ENCODE peak calls at places on chromosomes 5 and 9, in eight cellular contexts. D is CD8-positive, alpha-beta T cell; V is CD8-positive, alpha-beta memory T cell; W is ovary; A is Peyer's patch; H is A673; X is cardiac muscle cell; G is pancreas. C is an unnamed sample. For H3K4me1, the result is how much of the 10 kb centered on the place peaks cover.

GRCh38 chr5:50824109-50824508 is 157.7 kb downstream of the PARP8 start:
- DNase-seq in A (no peak), W (no peak), D (no peak), X (no peak), H (no peak), G (no peak), V (no peak), C (no peak)

GRCh38 chr9:5529683-5530221 is 19.4 kb downstream of the PDCD1LG2 start:
- DNase-seq in H (no peak), A (no peak), V (no peak), W (no peak), X (no peak), D (no peak), G (no peak), C (no peak)

GRCh38 chr9:87703636-87704276 is 22.2 kb upstream of the CTSL start:
- DNase-seq in V (no peak), H (no peak), X (no peak), A (no peak), G (peak), W (no peak), D (no peak), C (no peak)

GRCh38 chr9:111759762-111760639 is 34.7 kb downstream of the SHOC1 start:
- DNase-seq in D (peak), A (no peak), G (no peak), X (peak), V (peak), H (peak), W (no peak), C (no peak)

GRCh38 chr5:126234563-126235195 is 188.5 kb upstream of the GRAMD2B start:
- DNase-seq in V (no peak), W (no peak), X (peak), G (no peak), A (no peak), D (no peak), H (peak), C (no peak)

GRCh38 chr5:39670391-39670790 is 245.6 kb upstream of the DAB2 start:
- DNase-seq in H (no peak), X (no peak), D (no peak), W (no peak), V (no peak), A (no peak), G (no peak), C (no peak)

GRCh38 chr5:59058237-59058636 is 475.4 kb downstream of the RAB3C start:
- DNase-seq in V (no peak), A (no peak), X (no peak), W (no peak), H (no peak), D (no peak), G (no peak), C (no peak)

GRCh38 chr5:180718810-180719453 is 20.9 kb downstream of the OR2Y1 start:
- DNase-seq in X (peak), V (peak), D (peak), A (no peak), G (no peak), W (no peak), H (peak), C (no peak)

GRCh38 chr9:112252194-112252593 is 77.1 kb upstream of the SUSD1 start:
- DNase-seq in W (no peak), H (no peak), X (no peak), V (no peak), G (no peak), A (no peak), D (no peak), C (no peak)

GRCh38 chr9:86563350-86563749 is 209.1 kb upstream of the TUT7 start:
- DNase-seq in D (no peak), X (no peak), G (no peak), H (peak), W (no peak), V (no peak), A (no peak), C (no peak)

GRCh38 chr9:1298027-1298426 is 247.9 kb downstream of the DMRT2 start:
- DNase-seq in W (no peak), H (no peak), X (no peak), G (no peak), A (no peak), D (no peak), V (no peak), C (no peak)

GRCh38 chr9:132474253-132474652 is 64.2 kb downstream of the CFAP77 start:
- DNase-seq in H (no peak), W (no peak), D (no peak), V (no peak), G (no peak), A (no peak), X (no peak), C (no peak)

GRCh38 chr9:99822596-99823391 is 1.1 kb downstream of the NR4A3 start:
- DNase-seq in W (peak), V (peak), A (peak), D (peak), G (peak), H (peak), X (peak), C (peak)

GRCh38 chr5:124263680-124264491 is 482.6 kb downstream of the ZNF608 start:
- DNase-seq in W (no peak), X (peak), G (no peak), A (no peak), D (no peak), H (peak), V (no peak), C (no peak)

GRCh38 chr9:122393284-122393983 is 22.6 kb downstream of the PTGS1 start:
- DNase-seq in H (peak), X (no peak), D (no peak), G (no peak), W (no peak), V (no peak), A (no peak), C (no peak)

GRCh38 chr5:59598547-59598874 is 295.0 kb downstream of the PDE4D start:
- DNase-seq in A (no peak), H (no peak), G (no peak), W (no peak), V (no peak), X (peak), D (no peak), C (no peak)

GRCh38 chr5:72151169-72151568 is 43.9 kb downstream of the MAP1B start:
- DNase-seq in A (no peak), D (no peak), V (no peak), W (no peak), G (no peak), X (peak), H (no peak), C (no peak)
- H3K4me1 ChIP-seq in A (under half), D (under half), V (under half), W (under half), G (under half), X (under half), H (under half), C (under half)

GRCh38 chr9:129612123-129612522 is 8.8 kb downstream of the C9orf50 start:
- DNase-seq in X (no peak), W (no peak), D (no peak), V (no peak), H (no peak), A (no peak), G (no peak), C (no peak)

GRCh38 chr9:129611302-129611800 is 9.6 kb downstream of the C9orf50 start:
- DNase-seq in D (no peak), G (no peak), W (no peak), V (no peak), A (no peak), X (no peak), H (no peak), C (no peak)

GRCh38 chr9:129610193-129610472 is 10.8 kb downstream of the C9orf50 start:
- DNase-seq in X (no peak), W (no peak), G (no peak), A (no peak), H (no peak), V (no peak), D (no peak), C (no peak)

GRCh38 chr9:129609486-129610192 is 11.3 kb downstream of the C9orf50 start:
- DNase-seq in A (peak), D (peak), W (peak), G (peak), H (no peak), X (peak), V (peak), C (peak)

DNA sequence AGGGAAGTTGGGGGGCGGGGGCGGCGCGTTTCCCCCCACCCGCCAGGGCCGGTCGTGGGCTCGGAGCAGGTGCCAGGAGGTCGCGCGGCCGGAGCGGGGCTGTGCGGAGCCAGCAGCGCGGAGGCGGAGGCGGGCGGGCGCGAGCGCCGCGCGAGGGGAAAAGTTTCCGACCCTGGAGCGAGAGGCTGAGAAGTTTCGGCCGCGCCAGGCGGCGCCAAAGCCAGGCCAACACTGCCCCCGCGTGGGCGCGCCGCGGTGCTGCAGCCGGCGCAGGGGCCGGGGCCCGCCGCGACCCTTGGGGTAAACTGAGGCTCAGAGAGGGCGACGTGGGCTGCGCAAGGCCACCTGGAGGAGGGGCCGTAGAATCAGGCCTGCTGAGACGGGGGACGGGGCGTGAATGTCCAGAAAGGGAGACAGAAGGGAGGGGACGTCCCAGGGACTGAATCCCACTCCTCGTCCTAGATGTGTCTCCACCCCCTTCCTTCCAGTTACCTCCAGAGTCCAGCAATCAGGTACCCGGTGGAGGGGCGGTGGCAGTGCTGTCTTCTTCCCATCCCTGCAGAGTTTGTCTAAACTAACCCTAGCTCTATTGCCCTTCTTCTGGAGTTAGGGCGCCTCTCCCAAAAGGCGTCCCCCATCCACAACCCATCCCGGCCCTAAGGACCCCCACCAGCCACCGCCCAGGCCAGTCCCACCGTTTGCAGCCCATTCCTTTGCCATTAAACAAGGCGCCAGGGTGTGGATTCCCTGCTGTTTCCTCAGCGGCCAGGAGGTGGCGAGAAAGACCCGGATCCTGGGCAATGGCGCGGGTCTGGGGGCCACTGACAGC is 10.2 kb downstream of the C9orf50 start:
- DNase-seq in A (peak), D (peak), X (peak), W (peak), V (peak), H (peak), G (peak), C (peak)
- H3K4me3 ChIP-seq in A (peak), D (peak), X (peak), W (peak), V (peak), H (peak), G (peak), C (peak)

GRCh38 chr9:127578952-127579853 is 32.9 kb upstream of the STXBP1 start:
- DNase-seq in D (peak), H (peak), X (peak), W (peak), G (peak), V (peak), A (peak), C (peak)

GRCh38 chr9:127578627-127578951 is 33.5 kb upstream of the STXBP1 start:
- DNase-seq in X (no peak), V (no peak), H (no peak), D (no peak), W (no peak), G (no peak), A (no peak), C (no peak)

GRCh38 chr9:127580371-127580770 is 31.7 kb upstream of the STXBP1 start:
- DNase-seq in G (peak), D (no peak), V (no peak), X (no peak), W (no peak), A (no peak), H (no peak), C (peak)

GRCh38 chr9:127583605-127584053 is 28.4 kb upstream of the STXBP1 start:
- DNase-seq in X (peak), V (no peak), W (no peak), H (no peak), D (no peak), G (no peak), A (no peak), C (no peak)

DNA sequence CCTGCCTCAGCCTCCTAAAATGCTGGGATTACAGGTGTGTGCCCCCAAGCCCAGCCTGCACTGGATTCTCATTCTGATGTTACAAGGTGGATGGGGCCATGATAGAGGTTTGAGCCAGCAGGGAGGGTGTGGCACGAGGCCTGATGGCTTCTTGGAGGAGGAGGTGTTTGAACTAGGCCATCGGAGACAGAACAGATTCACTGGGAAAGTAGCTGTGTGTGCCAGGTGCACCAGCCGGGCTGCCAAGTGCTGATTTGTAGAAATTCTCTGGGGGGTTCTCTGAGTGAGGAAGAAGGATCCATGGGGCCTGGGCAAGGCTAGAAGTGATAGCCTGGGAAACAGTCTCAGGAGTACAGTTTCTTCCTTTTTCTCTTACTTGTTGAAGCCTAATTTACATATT is 31.2 kb upstream of the STXBP1 start:
- DNase-seq in H (no peak), V (no peak), G (peak), X (no peak), A (no peak), D (no peak), W (no peak), C (no peak)
- H3K4me1 ChIP-seq in H (under half), V (under half), G (under half), X (under half), A (under half), D (under half), W (under half), C (under half)

GRCh38 chr9:109499631-109500120 is 1.6 kb upstream of the PTPN3 start:
- DNase-seq in H (peak), A (peak), W (no peak), V (no peak), G (peak), X (peak), D (no peak), C (peak)
- H3K4me3 ChIP-seq in H (peak), A (peak), W (peak), V (no peak), G (peak), X (peak), D (no peak), C (peak)

GRCh38 chr9:35771943-35772342 is 17.9 kb upstream of the MSMP start:
- DNase-seq in H (no peak), X (peak), V (no peak), G (no peak), W (no peak), A (no peak), D (no peak), C (no peak)
- H3K4me1 ChIP-seq in H (under half), X (under half), V (under half), G (under half), W (under half), A (under half), D (under half), C (under half)

GRCh38 chr5:17219431-17219830 is 2.0 kb downstream of the BASP1 start:
- DNase-seq in G (no peak), V (no peak), A (no peak), X (no peak), H (peak), D (no peak), W (no peak), C (no peak)
- H3K4me3 ChIP-seq in G (no peak), V (no peak), A (peak), X (peak), H (peak), D (no peak), W (no peak), C (peak)

DNA sequence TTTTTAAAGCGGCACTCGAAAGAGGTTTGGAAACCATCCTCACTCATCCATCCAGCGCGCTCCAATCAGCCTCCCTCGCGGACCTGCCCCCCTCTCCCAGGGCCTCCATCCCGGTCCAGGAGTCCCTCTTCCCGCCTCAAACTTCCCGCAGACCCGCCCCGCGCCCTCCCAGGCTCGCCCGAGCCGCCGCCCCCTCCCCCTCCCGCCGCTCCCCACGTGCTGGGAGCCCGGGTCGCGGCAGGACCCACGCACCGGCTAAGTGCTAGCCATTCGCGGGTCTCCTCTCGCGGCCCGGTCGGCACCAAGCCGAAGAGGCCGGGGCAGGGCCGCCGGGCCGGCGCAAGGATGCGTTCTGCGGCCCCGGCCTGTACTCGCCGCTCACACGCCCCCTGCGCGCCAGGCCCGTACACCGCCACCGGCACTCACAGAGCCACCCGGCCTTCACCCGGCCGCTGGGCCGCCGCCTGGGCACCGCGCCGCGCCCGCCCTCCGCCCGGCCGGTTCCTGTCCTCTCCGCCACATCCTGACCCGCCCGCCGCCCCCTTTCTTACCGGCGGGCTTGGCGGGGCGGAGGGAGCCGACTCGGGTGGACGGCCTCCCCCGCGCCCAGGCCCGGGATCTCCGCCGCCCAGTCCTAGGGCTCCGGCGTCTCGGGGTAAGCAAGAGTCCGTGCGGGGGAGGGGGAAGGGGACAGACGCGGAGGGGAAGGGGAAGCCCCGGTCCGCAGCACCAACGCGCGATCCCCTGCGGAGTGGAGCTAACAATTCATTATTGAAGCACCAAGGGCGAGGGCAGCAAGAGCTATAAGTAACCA is 612 bp downstream of the CHD1 start:
- DNase-seq in X (peak), A (peak), W (peak), G (peak), D (peak), H (peak), V (peak), C (peak)
- H3K4me1 ChIP-seq in X (under half), A (under half), W (under half), G (under half), D (half or more), H (under half), V (half or more), C (under half)

DNA sequence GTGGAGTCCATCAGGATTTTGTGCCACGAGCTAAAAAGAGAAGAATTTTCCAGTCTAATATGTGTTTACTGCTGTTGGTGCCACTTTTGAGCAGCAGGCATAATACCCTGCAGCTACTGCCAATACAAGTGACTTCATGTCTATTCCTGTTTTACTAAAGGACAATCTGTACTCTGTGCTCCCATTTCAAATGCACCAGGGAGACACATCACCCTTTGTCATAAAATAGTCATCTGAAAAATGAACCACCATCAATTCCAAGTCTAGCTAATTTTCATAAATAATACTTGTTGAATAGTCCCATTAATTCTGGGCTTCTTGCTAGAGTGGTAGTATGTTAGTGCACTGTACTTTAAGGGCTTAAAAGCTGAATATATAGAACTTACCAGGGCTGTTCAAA is 8.9 kb upstream of the PKD2L2 start:
- DNase-seq in H (no peak), W (no peak), G (no peak), A (no peak), X (no peak), V (no peak), D (no peak), C (no peak)
- H3K4me3 ChIP-seq in H (no peak), W (no peak), G (no peak), A (no peak), X (no peak), V (no peak), D (no peak), C (no peak)